ENCODE peak calls at places on chromosomes 16 and 17, in ten cellular contexts. A is NCI-H1092 treated with DMSO at 0.1 percent for 48 hours, I is T-helper 2 cell, R is neural progenitor cell, D is H54, Z is KG1, B is ureter, C is anterior cingulate cortex, S is Daoy, L is AG09319. M is an unnamed sample.

GRCh38 chr16:65845466-65846209 is 520.9 kb upstream of the CDH5 start:
- DNase-seq in A (no peak), I (no peak), R (no peak), D (no peak), Z (no peak), B (no peak), C (no peak), S (peak; percentile 10), L (no peak), M (no peak)

GRCh38 chr17:78693346-78694083 is 88.6 kb downstream of the CYTH1 start:
- DNase-seq in A (no peak), I (no peak), R (no peak), D (no peak), Z (no peak), B (no peak), C (no peak), S (no peak), L (no peak), M (no peak)

GRCh38 chr16:15835136-15835878 is 21.5 kb downstream of the MYH11 start:
- DNase-seq in A (no peak), I (no peak), R (no peak), D (no peak), Z (no peak), B (no peak), C (no peak), S (no peak), L (no peak), M (no peak)

GRCh38 chr16:28915181-28915580 is 9.9 kb downstream of the RABEP2 start:
- DNase-seq in A (no peak), I (no peak), R (no peak), D (peak; percentile 49), Z (no peak), B (no peak), C (no peak), S (no peak), L (peak; percentile 4), M (no peak)

GRCh38 chr16:55577888-55578287 is 11.4 kb downstream of the CAPNS2 start:
- DNase-seq in A (no peak), I (no peak), R (no peak), D (no peak), Z (no peak), B (no peak), C (no peak), S (no peak), L (no peak), M (no peak)

GRCh38 chr17:35747540-35748017 is 5.5 kb downstream of the GAS2L2 start:
- DNase-seq in A (peak; percentile 71), I (peak; percentile 33), R (peak; percentile 89), D (peak; percentile 92), Z (peak; percentile 69), B (peak; percentile 81), C (peak; percentile 12), S (peak; percentile 83), L (peak; percentile 49), M (peak; percentile 80)

GRCh38 chr17:42459983-42460300 is 1.3 kb downstream of the ATP6V0A1 start:
- DNase-seq in A (no peak), I (no peak), R (peak; percentile 27), D (no peak), Z (no peak), B (no peak), C (no peak), S (peak; percentile 20), L (peak; percentile 20), M (no peak)

GRCh38 chr17:72004476-72005331 is 116.1 kb upstream of the SOX9 start:
- DNase-seq in A (no peak), I (no peak), R (no peak), D (no peak), Z (no peak), B (no peak), C (no peak), S (peak; percentile 19), L (no peak), M (no peak)

GRCh38 chr17:50352072-50352692 is 6.3 kb downstream of the XYLT2 start:
- DNase-seq in A (no peak), I (no peak), R (no peak), D (no peak), Z (no peak), B (no peak), C (no peak), S (no peak), L (no peak), M (no peak)

GRCh38 chr17:48499248-48499647 is 31.6 kb downstream of the HOXB1 start:
- DNase-seq in A (no peak), I (no peak), R (no peak), D (peak; percentile 67), Z (no peak), B (no peak), C (no peak), S (peak; percentile 35), L (no peak), M (no peak)

GRCh38 chr17:77831497-77832179 is 126.9 kb upstream of the TNRC6C start:
- DNase-seq in A (no peak), I (no peak), R (peak; percentile 49), D (peak; percentile 63), Z (no peak), B (no peak), C (no peak), S (peak; percentile 86), L (no peak), M (no peak)

GRCh38 chr16:85506358-85506911 is 106.7 kb upstream of the GSE1 start:
- DNase-seq in A (no peak), I (no peak), R (no peak), D (no peak), Z (no peak), B (no peak), C (no peak), S (no peak), L (no peak), M (no peak)

GRCh38 chr17:17937450-17937849 is 34.8 kb downstream of the TOM1L2 start:
- DNase-seq in A (no peak), I (no peak), R (no peak), D (no peak), Z (no peak), B (no peak), C (no peak), S (peak; percentile 40), L (no peak), M (no peak)

GRCh38 chr17:53659181-53659580 is 163.5 kb upstream of the KIF2B start:
- DNase-seq in A (no peak), I (no peak), R (no peak), D (no peak), Z (no peak), B (no peak), C (no peak), S (no peak), L (no peak), M (no peak)

GRCh38 chr16:81632392-81633146 is 146.5 kb upstream of the PLCG2 start:
- DNase-seq in A (no peak), I (no peak), R (no peak), D (peak; percentile 74), Z (peak; percentile 56), B (peak; percentile 67), C (no peak), S (peak; percentile 77), L (no peak), M (no peak)

GRCh38 chr17:72614871-72615626 is 477.4 kb downstream of the SLC39A11 start:
- DNase-seq in A (no peak), I (no peak), R (peak; percentile 66), D (peak; percentile 28), Z (no peak), B (no peak), C (no peak), S (peak; percentile 89), L (no peak), M (no peak)

GRCh38 chr17:44121997-44122824 is 1.2 kb downstream of the HDAC5 start:
- DNase-seq in A (no peak), I (no peak), R (peak; percentile 43), D (no peak), Z (no peak), B (no peak), C (no peak), S (no peak), L (no peak), M (no peak)